ENCODE peak calls at places on chromosomes 12 and 14, in five cellular contexts. G, V, W, J and K are unnamed samples.

GRCh38 chr14:76957224-76957881 is 71.2 kb downstream of the IRF2BPL start:
- DNase-seq in G (no peak), V (no peak), W (no peak), J (no peak), K (peak)

GRCh38 chr14:78450945-78451344 is 280.8 kb downstream of the NRXN3 start:
- DNase-seq in G (no peak), V (no peak), W (no peak), J (no peak), K (no peak)

GRCh38 chr12:102374190-102374589 is 106.2 kb downstream of the IGF1 start:
- DNase-seq in G (no peak), V (no peak), W (no peak), J (no peak), K (no peak)

GRCh38 chr12:116863275-116863767 is 17.9 kb downstream of the HRK start:
- DNase-seq in G (no peak), V (no peak), W (no peak), J (no peak), K (peak)

GRCh38 chr12:26567126-26567525 is 265.9 kb downstream of the ITPR2 start:
- DNase-seq in G (no peak), V (no peak), W (no peak), J (no peak), K (no peak)

GRCh38 chr12:57165741-57166140 is 18.3 kb upstream of the LRP1-AS start:
- DNase-seq in G (no peak), V (no peak), W (no peak), J (no peak), K (peak)

GRCh38 chr12:52969828-52970569 is 21.1 kb downstream of the KRT18 start:
- DNase-seq in G (no peak), V (no peak), W (peak), J (no peak), K (no peak)

GRCh38 chr12:77925536-77926108 is 94.9 kb downstream of the NAV3 start:
- DNase-seq in G (peak), V (peak), W (peak), J (peak), K (peak)

GRCh38 chr14:39240769-39241168 is 7.1 kb downstream of the MIA2 start:
- DNase-seq in G (no peak), V (no peak), W (no peak), J (no peak), K (no peak)

GRCh38 chr14:94372021-94372605 is 16.3 kb downstream of the SERPINA1 start:
- DNase-seq in G (no peak), V (no peak), W (no peak), J (no peak), K (no peak)

GRCh38 chr12:127388985-127389384 is 878.0 kb upstream of the TMEM132C start:
- DNase-seq in G (no peak), V (no peak), W (no peak), J (no peak), K (peak)

GRCh38 chr14:75981426-75981825 is 369 bp downstream of the TGFB3 start:
- DNase-seq in G (peak), V (peak), W (no peak), J (peak), K (peak)

GRCh38 chr12:104456950-104457745 is 400 bp downstream of the CHST11 start:
- DNase-seq in G (peak), V (peak), W (peak), J (no peak), K (peak)

GRCh38 chr12:88458327-88458726 is 121.9 kb downstream of the KITLG start:
- DNase-seq in G (no peak), V (no peak), W (no peak), J (no peak), K (no peak)

GRCh38 chr12:117718559-117718958 is 250.2 kb downstream of the KSR2 start:
- DNase-seq in G (no peak), V (no peak), W (no peak), J (no peak), K (no peak)

GRCh38 chr12:129819391-129819790 is 84.4 kb downstream of the TMEM132D start:
- DNase-seq in G (no peak), V (no peak), W (no peak), J (no peak), K (peak)

GRCh38 chr12:99658950-99659349 is 11.4 kb downstream of the GARIN6 start:
- DNase-seq in G (no peak), V (no peak), W (peak), J (no peak), K (no peak)

GRCh38 chr12:82963961-82964360 is 277.3 kb downstream of the TMTC2 start:
- DNase-seq in G (no peak), V (no peak), W (no peak), J (no peak), K (no peak)

GRCh38 chr12:131434208-131435125 is 276.4 kb upstream of the SFSWAP start:
- DNase-seq in G (no peak), V (no peak), W (no peak), J (no peak), K (no peak)

GRCh38 chr12:116299548-116300150 is 22.2 kb upstream of the MED13L start:
- DNase-seq in G (no peak), V (no peak), W (peak), J (no peak), K (no peak)

GRCh38 chr12:26524862-26525465 is 308.0 kb downstream of the ITPR2 start:
- DNase-seq in G (no peak), V (peak), W (peak), J (no peak), K (peak)

GRCh38 chr12:71014180-71014785 is 93.7 kb upstream of the PTPRR start:
- DNase-seq in G (peak), V (no peak), W (peak), J (peak), K (peak)

GRCh38 chr12:10305411-10305810 is 2.3 kb upstream of the KLRD1 start:
- DNase-seq in G (no peak), V (no peak), W (no peak), J (no peak), K (no peak)

GRCh38 chr14:88985654-88986053 is 161.2 kb downstream of the TTC8 start:
- DNase-seq in G (no peak), V (no peak), W (peak), J (no peak), K (peak)

GRCh38 chr14:69363055-69363454 is 35.0 kb downstream of the ERH start:
- DNase-seq in G (no peak), V (no peak), W (peak), J (peak), K (no peak)

GRCh38 chr12:121026274-121027045 is 10.2 kb upstream of the C12orf43 start:
- DNase-seq in G (no peak), V (no peak), W (no peak), J (no peak), K (no peak)

GRCh38 chr12:92278378-92278828 is 132.8 kb upstream of the BTG1 start:
- DNase-seq in G (no peak), V (no peak), W (peak), J (no peak), K (peak)

GRCh38 chr14:68908201-68908600 is 70.9 kb downstream of the ACTN1 start:
- DNase-seq in G (no peak), V (no peak), W (no peak), J (no peak), K (no peak)

GRCh38 chr12:54392485-54393349 is 8.2 kb upstream of the ZNF385A start:
- DNase-seq in G (no peak), V (no peak), W (no peak), J (no peak), K (no peak)

GRCh38 chr12:1302471-1302870 is 291.9 kb downstream of the FBXL14 start:
- DNase-seq in G (no peak), V (no peak), W (no peak), J (no peak), K (no peak)

GRCh38 chr12:88519802-88520435 is 60.4 kb downstream of the KITLG start:
- DNase-seq in G (no peak), V (no peak), W (peak), J (no peak), K (no peak)

GRCh38 chr12:50261654-50262053 is 21.7 kb downstream of the LIMA1 start:
- DNase-seq in G (no peak), V (no peak), W (no peak), J (no peak), K (no peak)

GRCh38 chr14:61479746-61480502 is 158.5 kb downstream of the PRKCH start:
- DNase-seq in G (no peak), V (no peak), W (peak), J (no peak), K (peak)

GRCh38 chr12:86777335-86777734 is 521.1 kb upstream of the MGAT4C start:
- DNase-seq in G (no peak), V (no peak), W (peak), J (peak), K (no peak)

GRCh38 chr12:19779393-19780056 is 340.2 kb downstream of the AEBP2 start:
- DNase-seq in G (no peak), V (no peak), W (peak), J (no peak), K (no peak)

GRCh38 chr12:50271724-50272247 is 11.5 kb downstream of the LIMA1 start:
- DNase-seq in G (no peak), V (no peak), W (peak), J (no peak), K (no peak)

GRCh38 chr12:100908501-100908900 is 113.9 kb downstream of the ANO4 start:
- DNase-seq in G (no peak), V (no peak), W (peak), J (no peak), K (no peak)